ENCODE peak calls at places on chromosomes 3 and 15, in five cellular contexts. O is HepG2, Y is endothelial cell of umbilical vein, I is GM12878, D is HCT116. B is an unnamed sample.

GRCh38 chr3:105430460-105430859 is 63.8 kb downstream of the ALCAM start:
- DNase-seq in Y (no peak), D (no peak), O (no peak), I (no peak), B (no peak)

GRCh38 chr3:108157275-108157674 is 64.9 kb downstream of the IFT57 start:
- DNase-seq in Y (no peak), D (no peak), I (no peak), O (no peak), B (no peak)

GRCh38 chr3:45988100-45988761 is 7.4 kb downstream of the FYCO1 start:
- DNase-seq in O (no peak), I (no peak), Y (no peak), D (no peak), B (no peak)

GRCh38 chr3:193335031-193335430 is 43.5 kb downstream of the ATP13A5 start:
- DNase-seq in D (no peak), Y (no peak), O (no peak), I (no peak), B (no peak)

GRCh38 chr15:78322724-78323395 is 17.3 kb upstream of the CRABP1 start:
- DNase-seq in Y (no peak), O (no peak), D (no peak), I (no peak), B (no peak)

GRCh38 chr15:65836665-65837064 is 32.6 kb upstream of the RAB11A start:
- DNase-seq in D (peak), I (no peak), Y (no peak), O (no peak), B (no peak)

GRCh38 chr3:30511524-30512278 is 94.7 kb upstream of the TGFBR2 start:
- DNase-seq in O (peak), I (no peak), D (no peak), Y (peak), B (peak)

GRCh38 chr3:177350051-177350565 is 152.8 kb upstream of the TBL1XR1 start:
- DNase-seq in O (no peak), I (no peak), D (no peak), Y (peak), B (peak)

GRCh38 chr3:184154909-184155643 is at the start of gene DVL3:
- DNase-seq in I (no peak), O (peak), Y (peak), D (no peak), B (no peak)

DNA sequence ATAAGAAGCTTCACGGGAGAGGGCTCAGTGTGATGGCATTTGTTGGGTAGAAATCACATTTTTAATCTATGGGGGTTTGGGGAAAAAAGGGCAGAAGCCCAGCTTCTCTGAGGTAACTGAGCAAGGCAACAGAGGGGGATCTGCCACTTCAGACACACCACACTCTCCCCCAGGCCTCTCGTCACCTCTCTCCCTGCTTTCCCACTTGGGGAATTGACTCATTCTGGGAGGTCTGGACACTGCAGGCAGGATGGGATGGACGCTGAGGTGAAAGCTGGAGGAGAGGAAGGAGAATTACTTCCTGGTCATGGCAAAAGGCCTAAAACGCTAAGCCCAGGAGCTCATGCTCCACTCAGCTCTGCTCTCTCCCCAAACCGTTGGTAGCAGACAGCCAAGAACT is 33.2 kb downstream of the MYO5C start:
- DNase-seq in O (no peak), Y (peak), I (no peak), D (no peak), B (no peak)
- H3K9ac ChIP-seq in O (no peak), Y (peak), I (peak), D (no peak), B (no peak)

DNA sequence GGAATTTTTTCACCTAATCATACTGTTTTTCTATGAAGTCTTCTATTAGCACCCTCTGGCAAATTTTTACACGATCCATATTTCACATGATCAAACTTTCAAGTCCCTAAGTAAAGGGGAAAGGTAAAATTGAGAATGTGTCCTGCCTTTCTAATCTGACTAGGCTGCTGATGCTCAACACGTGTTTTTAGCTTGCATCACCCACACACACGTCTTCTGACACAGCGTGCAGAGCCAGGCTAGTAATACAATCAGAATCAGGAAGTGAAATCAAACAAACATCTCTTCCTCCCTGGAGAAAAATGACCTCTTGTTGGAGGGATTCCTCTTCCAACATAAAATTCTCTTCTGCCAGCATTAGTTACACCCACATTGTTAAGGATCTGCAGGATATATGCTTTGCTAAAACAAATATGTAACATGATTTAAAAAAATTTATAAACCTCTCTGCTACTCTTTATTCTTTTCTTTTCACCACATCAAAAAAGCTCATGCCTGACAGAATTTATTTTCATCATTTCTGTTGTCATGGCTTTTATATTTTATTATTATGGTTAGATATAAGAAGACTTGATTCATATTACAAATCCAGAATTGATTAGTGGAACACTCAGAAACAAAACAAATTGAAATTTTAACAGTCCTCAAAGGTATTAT is 122.4 kb downstream of the RAP2B start:
- DNase-seq in D (peak), O (peak), I (peak), Y (peak), B (no peak)
- TF ChIP-seq POLR2AphosphoS5 in D (peak), O (no peak), I (no peak), Y (no peak), B (no peak)

DNA sequence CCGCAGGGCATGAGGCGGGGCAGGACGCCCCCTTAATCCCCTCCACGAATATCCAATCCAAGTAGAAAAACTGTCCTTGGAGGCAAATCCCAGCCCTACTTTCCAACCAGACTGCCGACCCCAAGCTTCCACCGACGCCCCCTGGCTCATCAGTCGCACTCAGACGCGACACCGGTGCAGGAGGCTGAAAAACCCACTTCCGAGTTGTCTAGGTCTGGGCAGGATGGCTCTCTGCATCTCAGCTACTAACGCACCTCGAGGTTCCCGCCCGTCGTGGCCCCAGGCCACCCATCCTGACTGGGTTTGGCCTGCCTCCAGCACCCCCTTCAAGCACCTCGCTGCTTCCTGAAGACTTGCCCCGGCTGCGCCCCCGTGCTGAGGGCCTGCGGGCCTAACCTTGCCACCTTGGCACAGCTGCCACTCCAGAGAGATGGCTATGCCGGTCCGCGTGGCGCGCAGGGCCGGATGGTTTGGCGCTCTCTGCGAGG is 15.5 kb downstream of the RGMA start:
- DNase-seq in O (no peak), D (no peak), I (no peak), Y (no peak), B (no peak)
- H3K9ac ChIP-seq in O (no peak), D (peak), I (no peak), Y (no peak), B (no peak)

DNA sequence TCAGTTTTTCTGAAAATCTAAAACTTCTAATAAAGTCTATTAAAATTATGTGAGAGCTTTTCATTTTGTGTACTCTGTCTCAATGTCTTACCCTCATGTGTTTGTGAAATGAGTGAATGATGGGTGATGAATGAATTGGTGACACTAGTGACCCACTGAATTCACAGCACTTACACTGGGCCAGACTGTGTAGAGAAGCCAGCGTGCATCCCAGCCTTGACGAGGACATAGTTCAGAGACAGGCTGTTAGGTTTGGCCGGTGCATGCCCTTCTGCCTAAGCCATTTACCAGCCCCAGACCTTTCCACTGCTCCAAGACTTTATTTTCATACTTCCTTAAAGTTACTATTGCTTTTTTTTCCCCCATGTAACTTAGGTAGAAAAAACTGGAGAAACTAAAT is 38.8 kb downstream of the FBXO22 start:
- DNase-seq in Y (no peak), I (no peak), D (no peak), O (no peak), B (no peak)
- TF ChIP-seq POLR2AphosphoS5 in Y (no peak), I (no peak), D (no peak), O (no peak), B (no peak)